ENCODE peak calls at places on chromosomes 2 and 18, in four cellular contexts. N is lung, U is brain microvascular endothelial cell, E is small intestine. D is an unnamed sample.

GRCh38 chr2:167331636-167332232 is 443.5 kb downstream of the XIRP2 start:
- DNase-seq in N (no peak), E (no peak), U (no peak), D (no peak)

GRCh38 chr2:238701066-238701906 is 146.6 kb upstream of the TWIST2 start:
- DNase-seq in E (no peak), N (peak), U (no peak), D (no peak)

GRCh38 chr2:197210450-197210849 is 100.1 kb downstream of the ANKRD44 start:
- DNase-seq in N (no peak), E (no peak), U (no peak), D (no peak)

GRCh38 chr18:23003289-23003688 is 70.2 kb downstream of the RBBP8 start:
- DNase-seq in N (no peak), E (no peak), U (no peak), D (no peak)

GRCh38 chr2:47512581-47513083 is 109.7 kb downstream of the MSH2 start:
- DNase-seq in N (no peak), U (no peak), E (peak), D (no peak)

GRCh38 chr2:179428659-179429058 is 164.0 kb upstream of the SESTD1 start:
- DNase-seq in U (no peak), N (no peak), E (no peak), D (no peak)

GRCh38 chr2:223779877-223780276 is 57.5 kb downstream of the AP1S3 start:
- DNase-seq in N (no peak), U (peak), E (peak), D (no peak)

GRCh38 chr18:55494899-55495298 is 93.1 kb downstream of the TCF4 start:
- DNase-seq in U (no peak), N (no peak), E (no peak), D (no peak)

GRCh38 chr2:120729410-120730052 is 6.1 kb upstream of the GLI2 start:
- DNase-seq in U (peak), E (no peak), N (no peak), D (no peak)

GRCh38 chr2:169237939-169238338 is 124.4 kb downstream of the LRP2 start:
- DNase-seq in N (no peak), U (no peak), E (no peak), D (no peak)

GRCh38 chr2:81196933-81197628 is 892.5 kb upstream of the LRRTM1 start:
- DNase-seq in U (no peak), E (no peak), N (no peak), D (no peak)
- H3K4me3 ChIP-seq in U (no peak), E (no peak), N (no peak), D (no peak)

DNA sequence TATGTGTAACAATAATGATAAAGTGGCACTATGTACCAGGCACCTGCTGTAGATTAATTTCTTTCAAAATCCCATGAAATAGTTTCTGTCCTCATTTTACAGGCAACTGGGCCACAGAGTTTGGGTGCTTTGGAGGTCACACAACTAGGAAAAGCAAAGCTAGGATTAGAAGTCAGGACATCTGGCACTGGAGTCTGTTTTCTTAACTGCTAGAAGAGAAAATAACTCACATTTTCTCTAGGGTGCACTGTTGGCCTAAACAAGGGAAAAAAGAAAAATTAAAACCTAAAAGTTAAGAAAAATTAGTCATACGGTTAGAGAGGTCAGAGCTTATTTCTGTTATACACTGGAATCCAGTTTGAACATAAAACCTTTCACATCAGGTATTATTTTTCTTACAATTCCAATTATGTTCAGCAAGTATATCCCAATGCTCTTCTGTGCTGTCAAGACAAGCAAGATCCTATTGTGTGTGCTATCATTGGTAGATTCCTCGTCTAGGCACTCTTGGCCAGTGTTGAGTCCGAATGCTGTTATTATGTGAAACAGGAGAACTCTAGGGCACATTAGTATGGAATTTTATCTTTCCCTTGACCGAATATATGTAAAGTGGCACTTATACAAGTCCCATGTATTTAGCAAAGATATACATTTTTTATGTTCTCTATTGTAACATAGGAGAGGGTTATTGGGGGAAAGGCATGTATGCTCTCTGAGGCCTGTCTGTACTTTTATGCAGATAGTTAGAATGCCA is 1.5 kb upstream of the OSGEPL1 start:
- DNase-seq in N (no peak), E (peak), U (no peak), D (no peak)
- H3K4me3 ChIP-seq in N (no peak), E (no peak), U (no peak), D (peak)

GRCh38 chr2:73266061-73266891 is 18.0 kb downstream of the FBXO41 start:
- DNase-seq in E (no peak), U (no peak), N (no peak), D (no peak)

GRCh38 chr2:73267008-73267407 is 17.3 kb downstream of the FBXO41 start:
- DNase-seq in U (no peak), E (no peak), N (no peak), D (no peak)

GRCh38 chr2:73268831-73269685 is 15.2 kb downstream of the FBXO41 start:
- DNase-seq in E (peak), N (no peak), U (no peak), D (no peak)

GRCh38 chr2:73269686-73270465 is 14.4 kb downstream of the FBXO41 start:
- DNase-seq in N (no peak), E (no peak), U (no peak), D (no peak)

GRCh38 chr2:73268368-73268830 is 15.9 kb downstream of the FBXO41 start:
- DNase-seq in U (no peak), E (no peak), N (no peak), D (no peak)
- H3K4me3 ChIP-seq in U (peak), E (peak), N (no peak), D (peak)

DNA sequence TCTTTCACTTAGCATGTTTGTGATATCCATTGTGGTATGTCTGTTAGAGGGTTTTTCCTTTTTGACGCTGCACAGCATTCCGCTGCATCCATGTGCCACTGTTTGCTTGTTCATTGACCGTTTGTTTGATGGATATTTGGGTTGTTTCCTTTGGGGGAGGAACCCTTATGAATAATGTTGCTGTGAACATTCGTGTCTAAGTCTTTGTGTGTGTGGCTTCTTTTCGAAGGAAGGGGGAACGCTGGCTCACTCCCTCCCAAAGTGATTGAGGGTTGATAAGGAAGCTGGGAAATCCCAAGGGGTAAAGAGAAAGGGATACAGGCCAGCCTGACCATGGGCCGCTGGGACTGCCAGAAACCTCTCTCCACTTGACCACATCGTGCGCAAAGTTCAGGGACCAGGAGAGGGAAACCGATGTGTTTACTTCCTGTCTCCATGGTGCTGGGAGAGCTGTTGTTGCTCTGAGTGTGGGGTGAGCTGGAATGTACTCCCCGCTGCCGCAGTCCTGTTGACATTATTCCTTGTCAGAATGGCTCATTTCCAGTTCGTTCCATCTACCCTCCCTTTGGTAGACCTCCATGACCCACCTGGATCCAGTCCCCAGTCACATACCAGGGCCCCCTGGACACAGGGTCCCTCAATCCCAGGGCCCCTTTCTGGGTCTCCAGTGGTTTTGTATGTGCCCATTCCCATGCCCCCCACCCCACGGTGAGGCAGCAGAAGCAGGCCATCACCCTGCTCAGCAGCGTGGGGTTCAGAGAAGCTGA is 39.6 kb downstream of the HS1BP3 start:
- DNase-seq in N (peak), E (peak), U (peak), D (peak)
- H3K4me3 ChIP-seq in N (no peak), E (no peak), U (no peak), D (no peak)

DNA sequence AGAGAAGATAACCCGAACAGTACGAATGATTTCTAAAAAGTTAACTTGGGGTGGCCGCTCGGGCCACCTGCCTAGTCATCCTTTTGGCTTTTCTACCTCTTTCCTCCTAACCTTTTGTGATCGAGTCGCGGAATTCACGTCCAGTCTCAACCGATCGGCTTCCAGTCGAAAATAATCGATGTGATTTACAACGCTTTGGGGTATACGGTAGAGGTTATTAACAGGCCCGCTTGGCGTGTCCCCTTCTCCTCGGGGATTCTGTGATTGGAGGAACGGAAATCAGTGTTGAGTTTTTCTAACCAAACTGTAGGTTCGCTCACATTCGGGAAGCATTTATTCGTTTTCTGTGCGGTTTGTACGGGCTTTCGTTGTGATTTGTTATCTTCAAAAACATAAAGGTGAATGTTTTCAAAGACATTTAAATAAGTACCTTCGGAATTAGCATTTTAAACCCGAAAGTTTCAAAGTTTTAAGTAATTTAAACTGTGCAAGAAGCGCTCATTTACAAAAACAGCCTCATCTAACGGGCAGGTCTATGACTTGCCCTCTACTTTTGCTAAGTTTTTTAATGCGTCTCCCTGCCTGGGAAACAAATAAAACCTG is 588 bp upstream of the FOXI3 start:
- DNase-seq in N (no peak), U (peak), E (no peak), D (no peak)
- H3K4me3 ChIP-seq in N (no peak), U (no peak), E (no peak), D (peak)